ENCODE peak calls at places on chromosomes 1 and 21, in six cellular contexts. One of them, this sample, is unnamed. For H3K4me1, the result is how much of the 10 kb centered on the place peaks cover.

GRCh38 chr1:217137210-217137871 is 414.1 kb upstream of the ESRRG start:
- DNase-seq in transverse colon: no peak
- DNase-seq in A549: no peak
- DNase-seq in stomach: no peak
- DNase-seq in suprapubic skin: no peak
- DNase-seq in esophagus muscularis mucosa: no peak
- DNase-seq in this sample: no peak

GRCh38 chr1:201566933-201567801 is 28.2 kb downstream of the NAV1 start:
- DNase-seq in transverse colon: no peak
- DNase-seq in A549: no peak
- DNase-seq in stomach: no peak
- DNase-seq in suprapubic skin: no peak
- DNase-seq in esophagus muscularis mucosa: no peak
- DNase-seq in this sample: peak

GRCh38 chr1:151579436-151580225 is 32.2 kb upstream of the SNX27 start:
- DNase-seq in transverse colon: no peak
- DNase-seq in A549: no peak
- DNase-seq in stomach: no peak
- DNase-seq in suprapubic skin: no peak
- DNase-seq in esophagus muscularis mucosa: no peak
- DNase-seq in this sample: no peak

GRCh38 chr21:42971897-42972275 is 2.5 kb upstream of the PKNOX1 start:
- DNase-seq in transverse colon: no peak
- DNase-seq in A549: no peak
- DNase-seq in stomach: peak
- DNase-seq in suprapubic skin: no peak
- DNase-seq in esophagus muscularis mucosa: no peak
- DNase-seq in this sample: peak

GRCh38 chr1:16921391-16922185 is at the start of gene CROCC:
- DNase-seq in transverse colon: no peak
- DNase-seq in A549: no peak
- DNase-seq in stomach: no peak
- DNase-seq in suprapubic skin: no peak
- DNase-seq in esophagus muscularis mucosa: no peak
- DNase-seq in this sample: peak

GRCh38 chr1:35808376-35809155 is 750 bp downstream of the AGO4 start:
- DNase-seq in transverse colon: peak
- DNase-seq in A549: peak
- DNase-seq in stomach: peak
- DNase-seq in suprapubic skin: peak
- DNase-seq in esophagus muscularis mucosa: no peak
- DNase-seq in this sample: peak

GRCh38 chr21:32595431-32595830 is 10.1 kb upstream of the TCP10L start:
- DNase-seq in transverse colon: no peak
- DNase-seq in A549: no peak
- DNase-seq in stomach: no peak
- DNase-seq in suprapubic skin: no peak
- DNase-seq in esophagus muscularis mucosa: no peak
- DNase-seq in this sample: no peak

GRCh38 chr1:92029241-92029922 is 403 bp upstream of the EPHX4 start:
- DNase-seq in transverse colon: no peak
- DNase-seq in A549: no peak
- DNase-seq in stomach: no peak
- DNase-seq in suprapubic skin: no peak
- DNase-seq in esophagus muscularis mucosa: no peak
- DNase-seq in this sample: no peak

GRCh38 chr1:204130178-204130577 is 21.7 kb downstream of the ETNK2 start:
- DNase-seq in transverse colon: no peak
- DNase-seq in A549: no peak
- DNase-seq in stomach: peak
- DNase-seq in suprapubic skin: no peak
- DNase-seq in esophagus muscularis mucosa: no peak
- DNase-seq in this sample: no peak

GRCh38 chr1:197933016-197933415 is 15.8 kb downstream of the LHX9 start:
- DNase-seq in transverse colon: no peak
- DNase-seq in A549: no peak
- DNase-seq in stomach: no peak
- DNase-seq in suprapubic skin: no peak
- DNase-seq in esophagus muscularis mucosa: no peak
- DNase-seq in this sample: no peak

GRCh38 chr1:197933647-197934046 is 16.5 kb downstream of the LHX9 start:
- DNase-seq in transverse colon: no peak
- DNase-seq in A549: no peak
- DNase-seq in stomach: no peak
- DNase-seq in suprapubic skin: no peak
- DNase-seq in esophagus muscularis mucosa: no peak
- DNase-seq in this sample: no peak

GRCh38 chr1:197924516-197925123 is 7.4 kb downstream of the LHX9 start:
- DNase-seq in transverse colon: no peak
- DNase-seq in A549: peak
- DNase-seq in stomach: no peak
- DNase-seq in suprapubic skin: no peak
- DNase-seq in esophagus muscularis mucosa: no peak
- DNase-seq in this sample: no peak

GRCh38 chr1:197927908-197928665 is 10.9 kb downstream of the LHX9 start:
- DNase-seq in transverse colon: no peak
- DNase-seq in A549: no peak
- DNase-seq in stomach: no peak
- DNase-seq in suprapubic skin: no peak
- DNase-seq in esophagus muscularis mucosa: no peak
- DNase-seq in this sample: no peak

GRCh38 chr1:197928849-197929336 is 11.7 kb downstream of the LHX9 start:
- DNase-seq in transverse colon: no peak
- DNase-seq in A549: no peak
- DNase-seq in stomach: no peak
- DNase-seq in suprapubic skin: no peak
- DNase-seq in esophagus muscularis mucosa: no peak
- DNase-seq in this sample: no peak
- TF ChIP-seq EP300 in transverse colon: no peak
- TF ChIP-seq EP300 in A549: no peak
- TF ChIP-seq EP300 in stomach: no peak
- TF ChIP-seq EP300 in suprapubic skin: no peak
- TF ChIP-seq EP300 in esophagus muscularis mucosa: no peak
- TF ChIP-seq EP300 in this sample: no peak

DNA sequence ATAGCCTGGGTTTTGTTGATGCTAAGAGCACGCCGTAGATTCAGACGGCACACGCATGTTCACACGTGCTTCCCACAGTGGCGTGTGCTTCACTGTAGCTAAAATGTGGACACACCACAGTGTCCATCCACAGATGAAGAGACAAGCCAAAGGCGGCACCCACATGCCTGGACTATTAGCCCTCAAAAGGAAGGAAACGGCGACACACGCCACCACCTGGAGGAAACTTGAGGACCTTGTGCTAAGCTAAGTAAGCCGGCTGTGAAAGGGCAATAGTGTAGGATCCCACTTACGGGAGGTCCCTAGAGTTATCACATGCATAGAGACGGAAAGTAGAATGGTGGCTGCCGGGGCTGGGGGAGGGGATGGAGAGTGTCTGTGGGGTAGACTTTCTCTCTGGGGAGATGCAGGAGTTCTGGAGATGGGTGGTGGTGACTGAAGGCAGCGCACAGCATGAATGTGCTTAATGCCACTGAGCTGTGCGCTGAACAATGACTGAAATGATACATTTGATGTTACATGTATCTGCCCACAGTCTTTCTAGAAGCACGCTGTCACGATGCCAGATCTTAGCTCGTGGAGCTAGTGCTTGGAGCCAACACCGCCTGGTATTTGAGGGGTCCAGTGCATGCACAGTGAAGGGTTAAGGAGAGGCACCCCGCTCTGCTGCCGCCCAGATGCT is 103.6 kb downstream of the PRDM16 start:
- DNase-seq in transverse colon: no peak
- DNase-seq in A549: no peak
- DNase-seq in stomach: no peak
- DNase-seq in suprapubic skin: no peak
- DNase-seq in esophagus muscularis mucosa: no peak
- DNase-seq in this sample: no peak
- H3K4me1 ChIP-seq in transverse colon: under half
- H3K4me1 ChIP-seq in A549: under half
- H3K4me1 ChIP-seq in stomach: half or more
- H3K4me1 ChIP-seq in suprapubic skin: under half
- H3K4me1 ChIP-seq in esophagus muscularis mucosa: half or more
- H3K4me1 ChIP-seq in this sample: under half

GRCh38 chr1:118988186-118989005 is at the start of gene TBX15:
- DNase-seq in transverse colon: no peak
- DNase-seq in A549: no peak
- DNase-seq in stomach: no peak
- DNase-seq in suprapubic skin: no peak
- DNase-seq in esophagus muscularis mucosa: no peak
- DNase-seq in this sample: no peak
- TF ChIP-seq POLR2A in transverse colon: no peak
- TF ChIP-seq POLR2A in A549: no peak
- TF ChIP-seq POLR2A in stomach: no peak
- TF ChIP-seq POLR2A in suprapubic skin: no peak
- TF ChIP-seq POLR2A in esophagus muscularis mucosa: no peak
- TF ChIP-seq POLR2A in this sample: no peak

GRCh38 chr1:184535191-184535970 is 148.6 kb downstream of the C1orf21 start:
- DNase-seq in transverse colon: no peak
- DNase-seq in A549: no peak
- DNase-seq in stomach: no peak
- DNase-seq in suprapubic skin: no peak
- DNase-seq in esophagus muscularis mucosa: no peak
- DNase-seq in this sample: no peak
- TF ChIP-seq EP300 in transverse colon: peak
- TF ChIP-seq EP300 in A549: no peak
- TF ChIP-seq EP300 in stomach: no peak
- TF ChIP-seq EP300 in suprapubic skin: no peak
- TF ChIP-seq EP300 in esophagus muscularis mucosa: no peak
- TF ChIP-seq EP300 in this sample: no peak

GRCh38 chr1:4019606-4020331 is 119.7 kb upstream of the C1orf174 start:
- DNase-seq in transverse colon: no peak
- DNase-seq in A549: no peak
- DNase-seq in stomach: no peak
- DNase-seq in suprapubic skin: no peak
- DNase-seq in esophagus muscularis mucosa: peak
- DNase-seq in this sample: no peak
- H3K4me1 ChIP-seq in transverse colon: under half
- H3K4me1 ChIP-seq in A549: under half
- H3K4me1 ChIP-seq in stomach: under half
- H3K4me1 ChIP-seq in suprapubic skin: under half
- H3K4me1 ChIP-seq in esophagus muscularis mucosa: under half
- H3K4me1 ChIP-seq in this sample: under half

GRCh38 chr1:182855886-182856285 is 16.7 kb downstream of the DHX9 start:
- DNase-seq in transverse colon: no peak
- DNase-seq in A549: no peak
- DNase-seq in stomach: no peak
- DNase-seq in suprapubic skin: no peak
- DNase-seq in esophagus muscularis mucosa: no peak
- DNase-seq in this sample: no peak

GRCh38 chr1:182850319-182850718 is 11.2 kb downstream of the DHX9 start:
- DNase-seq in transverse colon: no peak
- DNase-seq in A549: no peak
- DNase-seq in stomach: no peak
- DNase-seq in suprapubic skin: no peak
- DNase-seq in esophagus muscularis mucosa: no peak
- DNase-seq in this sample: no peak

GRCh38 chr1:182848736-182849135 is 9.6 kb downstream of the DHX9 start:
- DNase-seq in transverse colon: no peak
- DNase-seq in A549: no peak
- DNase-seq in stomach: no peak
- DNase-seq in suprapubic skin: no peak
- DNase-seq in esophagus muscularis mucosa: no peak
- DNase-seq in this sample: no peak

GRCh38 chr1:182847105-182847504 is 8.0 kb downstream of the DHX9 start:
- DNase-seq in transverse colon: no peak
- DNase-seq in A549: no peak
- DNase-seq in stomach: no peak
- DNase-seq in suprapubic skin: no peak
- DNase-seq in esophagus muscularis mucosa: no peak
- DNase-seq in this sample: no peak

DNA sequence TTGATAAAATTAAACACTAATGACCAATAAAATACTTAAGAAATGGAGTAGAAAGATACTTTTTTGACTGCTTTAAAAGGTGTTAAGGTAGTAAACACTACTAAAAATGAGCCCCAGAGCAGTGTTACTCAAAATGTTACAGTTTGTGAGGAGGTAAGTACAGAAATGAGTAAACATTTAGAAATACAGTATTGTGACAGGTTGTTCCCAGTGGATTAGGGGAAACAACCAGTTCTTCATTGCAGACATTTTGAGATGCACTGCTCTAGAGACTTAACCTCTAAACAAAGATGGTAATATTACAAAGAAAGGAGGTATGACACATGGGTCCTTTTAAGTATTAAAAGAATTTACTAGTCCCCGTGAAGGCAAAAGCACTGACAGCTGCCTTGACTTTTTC is 12.7 kb downstream of the DHX9 start:
- DNase-seq in transverse colon: no peak
- DNase-seq in A549: no peak
- DNase-seq in stomach: no peak
- DNase-seq in suprapubic skin: no peak
- DNase-seq in esophagus muscularis mucosa: no peak
- DNase-seq in this sample: no peak
- TF ChIP-seq POLR2A in transverse colon: no peak
- TF ChIP-seq POLR2A in A549: no peak
- TF ChIP-seq POLR2A in stomach: no peak
- TF ChIP-seq POLR2A in suprapubic skin: no peak
- TF ChIP-seq POLR2A in esophagus muscularis mucosa: no peak
- TF ChIP-seq POLR2A in this sample: no peak

GRCh38 chr1:207020016-207020708 is 12.4 kb downstream of the C1orf116 start:
- DNase-seq in transverse colon: peak
- DNase-seq in A549: peak
- DNase-seq in stomach: peak
- DNase-seq in suprapubic skin: no peak
- DNase-seq in esophagus muscularis mucosa: peak
- DNase-seq in this sample: no peak
- TF ChIP-seq EP300 in transverse colon: no peak
- TF ChIP-seq EP300 in A549: no peak
- TF ChIP-seq EP300 in stomach: no peak
- TF ChIP-seq EP300 in suprapubic skin: no peak
- TF ChIP-seq EP300 in esophagus muscularis mucosa: no peak
- TF ChIP-seq EP300 in this sample: no peak